ENCODE peak calls at places on chromosome 17, in ten cellular contexts. One of them, this sample, is unnamed.

GRCh38 chr17:39921323-39921722 is 2.9 kb upstream of the GSDMB start:
- DNase-seq in ovary: no peak
- DNase-seq in HCT116: no peak
- DNase-seq in IMR-90: no peak
- DNase-seq in A549: no peak
- DNase-seq in RWPE2: no peak
- DNase-seq in H9: no peak
- DNase-seq in body of pancreas: no peak
- DNase-seq in OCI-LY7: no peak
- DNase-seq in adrenal gland: no peak
- DNase-seq in this sample: no peak

GRCh38 chr17:62824290-62825135 is 16.4 kb upstream of the MARCHF10 start:
- DNase-seq in ovary: no peak
- DNase-seq in HCT116: peak
- DNase-seq in IMR-90: peak
- DNase-seq in A549: peak
- DNase-seq in RWPE2: peak
- DNase-seq in H9: peak
- DNase-seq in body of pancreas: no peak
- DNase-seq in OCI-LY7: no peak
- DNase-seq in adrenal gland: no peak
- DNase-seq in this sample: no peak

GRCh38 chr17:37503148-37503547 is 13.5 kb downstream of the DUSP14 start:
- DNase-seq in ovary: no peak
- DNase-seq in HCT116: no peak
- DNase-seq in IMR-90: no peak
- DNase-seq in A549: no peak
- DNase-seq in RWPE2: peak
- DNase-seq in H9: no peak
- DNase-seq in body of pancreas: no peak
- DNase-seq in OCI-LY7: no peak
- DNase-seq in adrenal gland: no peak
- DNase-seq in this sample: no peak

GRCh38 chr17:8227238-8227581 is 16.8 kb upstream of the AURKB start:
- DNase-seq in ovary: no peak
- DNase-seq in HCT116: no peak
- DNase-seq in IMR-90: no peak
- DNase-seq in A549: no peak
- DNase-seq in RWPE2: no peak
- DNase-seq in H9: peak
- DNase-seq in body of pancreas: no peak
- DNase-seq in OCI-LY7: no peak
- DNase-seq in adrenal gland: peak
- DNase-seq in this sample: no peak

GRCh38 chr17:80025140-80025539 is 10.5 kb downstream of the TBC1D16 start:
- DNase-seq in ovary: no peak
- DNase-seq in HCT116: no peak
- DNase-seq in IMR-90: no peak
- DNase-seq in A549: no peak
- DNase-seq in RWPE2: no peak
- DNase-seq in H9: peak
- DNase-seq in body of pancreas: no peak
- DNase-seq in OCI-LY7: no peak
- DNase-seq in adrenal gland: no peak
- DNase-seq in this sample: no peak

GRCh38 chr17:9273334-9274118 is 252.2 kb downstream of the NTN1 start:
- DNase-seq in ovary: peak
- DNase-seq in HCT116: no peak
- DNase-seq in IMR-90: peak
- DNase-seq in A549: no peak
- DNase-seq in RWPE2: no peak
- DNase-seq in H9: no peak
- DNase-seq in body of pancreas: no peak
- DNase-seq in OCI-LY7: no peak
- DNase-seq in adrenal gland: no peak
- DNase-seq in this sample: no peak

GRCh38 chr17:7223375-7223774 is 3.6 kb downstream of the ACADVL start:
- DNase-seq in ovary: no peak
- DNase-seq in HCT116: no peak
- DNase-seq in IMR-90: no peak
- DNase-seq in A549: no peak
- DNase-seq in RWPE2: no peak
- DNase-seq in H9: no peak
- DNase-seq in body of pancreas: no peak
- DNase-seq in OCI-LY7: no peak
- DNase-seq in adrenal gland: no peak
- DNase-seq in this sample: no peak

GRCh38 chr17:80822021-80822699 is 169.5 kb upstream of the CHMP6 start:
- DNase-seq in ovary: peak
- DNase-seq in HCT116: no peak
- DNase-seq in IMR-90: no peak
- DNase-seq in A549: no peak
- DNase-seq in RWPE2: peak
- DNase-seq in H9: peak
- DNase-seq in body of pancreas: no peak
- DNase-seq in OCI-LY7: no peak
- DNase-seq in adrenal gland: peak
- DNase-seq in this sample: no peak

GRCh38 chr17:48592097-48592496 is 1.5 kb downstream of the HOXB5 start:
- DNase-seq in ovary: no peak
- DNase-seq in HCT116: no peak
- DNase-seq in IMR-90: peak
- DNase-seq in A549: no peak
- DNase-seq in RWPE2: no peak
- DNase-seq in H9: no peak
- DNase-seq in body of pancreas: no peak
- DNase-seq in OCI-LY7: no peak
- DNase-seq in adrenal gland: no peak
- DNase-seq in this sample: no peak

GRCh38 chr17:15255713-15256454 is 9.2 kb downstream of the PMP22 start:
- DNase-seq in ovary: peak
- DNase-seq in HCT116: no peak
- DNase-seq in IMR-90: peak
- DNase-seq in A549: no peak
- DNase-seq in RWPE2: no peak
- DNase-seq in H9: no peak
- DNase-seq in body of pancreas: peak
- DNase-seq in OCI-LY7: no peak
- DNase-seq in adrenal gland: no peak
- DNase-seq in this sample: no peak

GRCh38 chr17:48871551-48872351 is 20.8 kb upstream of the ATP5MC1 start:
- DNase-seq in ovary: peak
- DNase-seq in HCT116: no peak
- DNase-seq in IMR-90: no peak
- DNase-seq in A549: peak
- DNase-seq in RWPE2: no peak
- DNase-seq in H9: no peak
- DNase-seq in body of pancreas: peak
- DNase-seq in OCI-LY7: no peak
- DNase-seq in adrenal gland: peak
- DNase-seq in this sample: no peak

GRCh38 chr17:31378638-31379037 is 12.8 kb upstream of the RAB11FIP4 start:
- DNase-seq in ovary: no peak
- DNase-seq in HCT116: no peak
- DNase-seq in IMR-90: no peak
- DNase-seq in A549: no peak
- DNase-seq in RWPE2: no peak
- DNase-seq in H9: peak
- DNase-seq in body of pancreas: no peak
- DNase-seq in OCI-LY7: no peak
- DNase-seq in adrenal gland: no peak
- DNase-seq in this sample: no peak

GRCh38 chr17:31371511-31372097 is 19.9 kb upstream of the RAB11FIP4 start:
- DNase-seq in ovary: no peak
- DNase-seq in HCT116: no peak
- DNase-seq in IMR-90: peak
- DNase-seq in A549: no peak
- DNase-seq in RWPE2: no peak
- DNase-seq in H9: no peak
- DNase-seq in body of pancreas: no peak
- DNase-seq in OCI-LY7: no peak
- DNase-seq in adrenal gland: no peak
- DNase-seq in this sample: no peak

GRCh38 chr17:31374083-31374447 is 17.4 kb upstream of the RAB11FIP4 start:
- DNase-seq in ovary: no peak
- DNase-seq in HCT116: no peak
- DNase-seq in IMR-90: no peak
- DNase-seq in A549: no peak
- DNase-seq in RWPE2: no peak
- DNase-seq in H9: no peak
- DNase-seq in body of pancreas: no peak
- DNase-seq in OCI-LY7: no peak
- DNase-seq in adrenal gland: no peak
- DNase-seq in this sample: no peak

GRCh38 chr17:31373150-31374082 is 18.1 kb upstream of the RAB11FIP4 start:
- DNase-seq in ovary: no peak
- DNase-seq in HCT116: peak
- DNase-seq in IMR-90: peak
- DNase-seq in A549: no peak
- DNase-seq in RWPE2: no peak
- DNase-seq in H9: no peak
- DNase-seq in body of pancreas: no peak
- DNase-seq in OCI-LY7: peak
- DNase-seq in adrenal gland: peak
- DNase-seq in this sample: peak

DNA sequence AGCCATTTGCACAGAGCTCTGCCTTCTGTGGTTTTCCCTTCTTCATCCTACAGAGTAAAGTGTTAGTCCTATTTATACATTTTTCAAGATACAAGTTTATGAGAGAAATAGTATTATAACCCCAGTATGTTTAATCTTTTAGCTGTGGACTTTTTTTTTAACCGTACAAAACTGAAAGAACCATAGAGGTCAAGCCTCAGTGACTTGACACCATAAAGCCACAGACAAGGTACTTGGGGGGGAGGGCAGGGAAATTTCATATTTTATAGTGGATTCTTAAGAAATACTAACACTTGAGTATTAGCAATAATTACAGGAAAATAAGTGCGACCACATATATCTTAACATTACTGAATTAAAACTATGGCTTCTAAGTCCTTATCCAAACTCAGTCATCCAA is 17.0 kb upstream of the RAB11FIP4 start:
- DNase-seq in ovary: no peak
- DNase-seq in HCT116: no peak
- DNase-seq in IMR-90: no peak
- DNase-seq in A549: no peak
- DNase-seq in RWPE2: no peak
- DNase-seq in H9: no peak
- DNase-seq in body of pancreas: no peak
- DNase-seq in OCI-LY7: no peak
- DNase-seq in adrenal gland: no peak
- DNase-seq in this sample: no peak
- H3K27ac ChIP-seq in ovary: no peak
- H3K27ac ChIP-seq in HCT116: no peak
- H3K27ac ChIP-seq in IMR-90: no peak
- H3K27ac ChIP-seq in A549: no peak
- H3K27ac ChIP-seq in RWPE2: no peak
- H3K27ac ChIP-seq in H9: no peak
- H3K27ac ChIP-seq in body of pancreas: no peak
- H3K27ac ChIP-seq in OCI-LY7: no peak
- H3K27ac ChIP-seq in adrenal gland: no peak
- H3K27ac ChIP-seq in this sample: no peak

DNA sequence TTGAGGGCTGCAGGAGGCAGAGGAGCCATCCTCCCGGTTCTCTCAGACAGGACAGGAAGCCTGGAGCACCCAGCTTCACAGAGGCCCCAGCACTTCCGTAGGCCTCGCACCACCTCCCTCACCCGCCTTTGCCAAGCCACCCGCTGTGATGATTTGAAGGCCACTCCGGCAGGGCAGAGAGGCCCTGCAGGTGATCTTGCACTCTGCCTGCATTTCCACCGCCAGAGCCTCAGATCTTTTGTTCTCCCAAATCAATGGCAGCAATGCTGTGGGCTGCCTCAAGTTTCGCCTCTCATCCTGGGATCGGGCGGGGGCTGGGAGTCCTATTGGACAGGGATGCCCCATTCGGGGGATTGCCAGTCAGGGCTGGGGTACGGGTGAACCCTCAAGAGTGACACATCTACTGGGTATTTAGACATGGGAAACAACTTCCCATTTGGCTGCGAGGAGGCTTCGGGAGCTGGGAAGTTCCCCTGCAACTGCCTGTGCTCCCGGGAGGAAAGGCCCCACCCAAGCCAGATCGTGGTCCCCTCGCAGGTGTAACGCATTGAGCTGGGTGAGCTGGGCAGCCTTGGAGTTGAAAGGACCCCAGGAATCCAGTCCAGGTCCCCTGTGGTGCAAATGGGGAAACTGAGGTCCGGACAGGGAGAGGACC is 34.8 kb upstream of the PEMT start:
- DNase-seq in ovary: no peak
- DNase-seq in HCT116: no peak
- DNase-seq in IMR-90: no peak
- DNase-seq in A549: no peak
- DNase-seq in RWPE2: no peak
- DNase-seq in H9: peak
- DNase-seq in body of pancreas: no peak
- DNase-seq in OCI-LY7: no peak
- DNase-seq in adrenal gland: no peak
- DNase-seq in this sample: no peak
- H3K27ac ChIP-seq in ovary: no peak
- H3K27ac ChIP-seq in HCT116: no peak
- H3K27ac ChIP-seq in IMR-90: no peak
- H3K27ac ChIP-seq in A549: no peak
- H3K27ac ChIP-seq in RWPE2: no peak
- H3K27ac ChIP-seq in H9: no peak
- H3K27ac ChIP-seq in body of pancreas: no peak
- H3K27ac ChIP-seq in OCI-LY7: no peak
- H3K27ac ChIP-seq in adrenal gland: no peak
- H3K27ac ChIP-seq in this sample: no peak

GRCh38 chr17:56694825-56695224 is 101.3 kb downstream of the NOG start:
- DNase-seq in ovary: no peak
- DNase-seq in HCT116: no peak
- DNase-seq in IMR-90: peak
- DNase-seq in A549: no peak
- DNase-seq in RWPE2: no peak
- DNase-seq in H9: no peak
- DNase-seq in body of pancreas: no peak
- DNase-seq in OCI-LY7: no peak
- DNase-seq in adrenal gland: no peak
- DNase-seq in this sample: no peak
- H3K27ac ChIP-seq in ovary: no peak
- H3K27ac ChIP-seq in HCT116: no peak
- H3K27ac ChIP-seq in IMR-90: no peak
- H3K27ac ChIP-seq in A549: no peak
- H3K27ac ChIP-seq in RWPE2: no peak
- H3K27ac ChIP-seq in H9: no peak
- H3K27ac ChIP-seq in body of pancreas: no peak
- H3K27ac ChIP-seq in OCI-LY7: no peak
- H3K27ac ChIP-seq in adrenal gland: no peak
- H3K27ac ChIP-seq in this sample: no peak

DNA sequence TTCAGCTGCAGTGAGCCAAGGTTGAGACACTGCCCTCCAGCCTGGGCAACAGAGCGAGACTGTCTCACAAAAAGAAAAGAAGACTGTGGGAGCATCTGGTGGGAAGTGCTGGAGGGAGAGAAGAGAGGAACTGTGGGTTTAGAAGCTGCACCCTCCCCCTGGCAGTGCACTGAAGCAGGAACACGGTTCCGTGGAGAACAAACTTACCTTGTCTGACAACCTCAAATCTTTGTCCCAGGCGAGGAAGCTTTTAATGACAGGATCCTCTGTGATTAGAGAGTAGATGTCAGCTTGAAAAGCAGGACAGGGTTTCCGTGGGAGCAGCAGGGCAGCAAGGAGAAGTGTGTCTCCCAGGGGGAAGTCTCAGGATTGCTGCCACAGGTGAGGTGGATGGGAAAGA is 22.7 kb downstream of the PRR11 start:
- DNase-seq in ovary: no peak
- DNase-seq in HCT116: no peak
- DNase-seq in IMR-90: no peak
- DNase-seq in A549: no peak
- DNase-seq in RWPE2: no peak
- DNase-seq in H9: no peak
- DNase-seq in body of pancreas: no peak
- DNase-seq in OCI-LY7: no peak
- DNase-seq in adrenal gland: no peak
- DNase-seq in this sample: no peak
- H3K27ac ChIP-seq in ovary: no peak
- H3K27ac ChIP-seq in HCT116: no peak
- H3K27ac ChIP-seq in IMR-90: no peak
- H3K27ac ChIP-seq in A549: no peak
- H3K27ac ChIP-seq in RWPE2: no peak
- H3K27ac ChIP-seq in H9: no peak
- H3K27ac ChIP-seq in body of pancreas: no peak
- H3K27ac ChIP-seq in OCI-LY7: no peak
- H3K27ac ChIP-seq in adrenal gland: no peak
- H3K27ac ChIP-seq in this sample: no peak

This sample was measured in caudate nucleus.